ENCODE peak calls at places on chromosome 11, in eight cellular contexts. One of them, this sample, is unnamed.

GRCh38 chr11:11970556-11970955 is 37.9 kb downstream of the DKK3 start:
- DNase-seq in GM13977: no peak
- DNase-seq in activated effector memory CD4-positive, alpha-beta T cell treated with Interleukin-2 at 50 U/mL for 16 hours: no peak
- DNase-seq in bronchial epithelial cell: no peak
- DNase-seq in iPS DF 6.9: no peak
- DNase-seq in HT-29: no peak
- DNase-seq in T-helper 1 cell: no peak
- DNase-seq in LoVo: no peak
- DNase-seq in this sample: no peak

GRCh38 chr11:69644071-69644961 is 3.4 kb downstream of the CCND1 start:
- DNase-seq in iPS DF 6.9: no peak
- DNase-seq in bronchial epithelial cell: no peak
- DNase-seq in GM13977: no peak
- DNase-seq in activated effector memory CD4-positive, alpha-beta T cell treated with Interleukin-2 at 50 U/mL for 16 hours: no peak
- DNase-seq in T-helper 1 cell: no peak
- DNase-seq in LoVo: no peak
- DNase-seq in HT-29: peak
- DNase-seq in this sample: peak

GRCh38 chr11:109937968-109938367 is 155.2 kb upstream of the ZC3H12C start:
- DNase-seq in activated effector memory CD4-positive, alpha-beta T cell treated with Interleukin-2 at 50 U/mL for 16 hours: no peak
- DNase-seq in HT-29: no peak
- DNase-seq in T-helper 1 cell: no peak
- DNase-seq in LoVo: no peak
- DNase-seq in bronchial epithelial cell: no peak
- DNase-seq in iPS DF 6.9: no peak
- DNase-seq in GM13977: no peak
- DNase-seq in this sample: no peak

GRCh38 chr11:110432713-110433392 is 3.1 kb downstream of the FDX1 start:
- DNase-seq in bronchial epithelial cell: peak
- DNase-seq in GM13977: no peak
- DNase-seq in iPS DF 6.9: no peak
- DNase-seq in activated effector memory CD4-positive, alpha-beta T cell treated with Interleukin-2 at 50 U/mL for 16 hours: no peak
- DNase-seq in LoVo: no peak
- DNase-seq in HT-29: no peak
- DNase-seq in T-helper 1 cell: no peak
- DNase-seq in this sample: no peak

GRCh38 chr11:60492488-60493009 is at the start of gene MS4A12:
- DNase-seq in GM13977: no peak
- DNase-seq in HT-29: no peak
- DNase-seq in activated effector memory CD4-positive, alpha-beta T cell treated with Interleukin-2 at 50 U/mL for 16 hours: no peak
- DNase-seq in T-helper 1 cell: no peak
- DNase-seq in LoVo: no peak
- DNase-seq in iPS DF 6.9: no peak
- DNase-seq in bronchial epithelial cell: no peak
- DNase-seq in this sample: no peak

GRCh38 chr11:57357827-57358226 is 19.7 kb downstream of the P2RX3 start:
- DNase-seq in bronchial epithelial cell: no peak
- DNase-seq in activated effector memory CD4-positive, alpha-beta T cell treated with Interleukin-2 at 50 U/mL for 16 hours: no peak
- DNase-seq in iPS DF 6.9: no peak
- DNase-seq in HT-29: no peak
- DNase-seq in T-helper 1 cell: no peak
- DNase-seq in GM13977: no peak
- DNase-seq in LoVo: no peak
- DNase-seq in this sample: no peak

GRCh38 chr11:2109541-2110019 is 29.6 kb downstream of the IGF2 start:
- DNase-seq in LoVo: no peak
- DNase-seq in activated effector memory CD4-positive, alpha-beta T cell treated with Interleukin-2 at 50 U/mL for 16 hours: no peak
- DNase-seq in GM13977: no peak
- DNase-seq in HT-29: no peak
- DNase-seq in bronchial epithelial cell: no peak
- DNase-seq in iPS DF 6.9: no peak
- DNase-seq in T-helper 1 cell: no peak
- DNase-seq in this sample: no peak

GRCh38 chr11:2104524-2105440 is 34.4 kb downstream of the IGF2 start:
- DNase-seq in GM13977: no peak
- DNase-seq in T-helper 1 cell: no peak
- DNase-seq in HT-29: no peak
- DNase-seq in LoVo: no peak
- DNase-seq in iPS DF 6.9: no peak
- DNase-seq in bronchial epithelial cell: no peak
- DNase-seq in activated effector memory CD4-positive, alpha-beta T cell treated with Interleukin-2 at 50 U/mL for 16 hours: no peak
- DNase-seq in this sample: no peak

GRCh38 chr11:128422576-128423370 is 164.6 kb downstream of the ETS1 start:
- DNase-seq in T-helper 1 cell: peak
- DNase-seq in activated effector memory CD4-positive, alpha-beta T cell treated with Interleukin-2 at 50 U/mL for 16 hours: peak
- DNase-seq in iPS DF 6.9: no peak
- DNase-seq in GM13977: no peak
- DNase-seq in HT-29: no peak
- DNase-seq in bronchial epithelial cell: no peak
- DNase-seq in LoVo: no peak
- DNase-seq in this sample: no peak

GRCh38 chr11:100681064-100681502 is 6.0 kb upstream of the ARHGAP42 start:
- DNase-seq in bronchial epithelial cell: peak
- DNase-seq in HT-29: peak
- DNase-seq in GM13977: peak
- DNase-seq in activated effector memory CD4-positive, alpha-beta T cell treated with Interleukin-2 at 50 U/mL for 16 hours: no peak
- DNase-seq in LoVo: peak
- DNase-seq in iPS DF 6.9: no peak
- DNase-seq in T-helper 1 cell: no peak
- DNase-seq in this sample: no peak

GRCh38 chr11:118437736-118438125 is 1.4 kb downstream of the KMT2A start:
- DNase-seq in HT-29: peak
- DNase-seq in activated effector memory CD4-positive, alpha-beta T cell treated with Interleukin-2 at 50 U/mL for 16 hours: peak
- DNase-seq in iPS DF 6.9: no peak
- DNase-seq in bronchial epithelial cell: no peak
- DNase-seq in T-helper 1 cell: peak
- DNase-seq in GM13977: no peak
- DNase-seq in LoVo: no peak
- DNase-seq in this sample: no peak

GRCh38 chr11:35815556-35816315 is 128.1 kb upstream of the LDLRAD3 start:
- DNase-seq in activated effector memory CD4-positive, alpha-beta T cell treated with Interleukin-2 at 50 U/mL for 16 hours: no peak
- DNase-seq in bronchial epithelial cell: no peak
- DNase-seq in GM13977: no peak
- DNase-seq in T-helper 1 cell: no peak
- DNase-seq in LoVo: no peak
- DNase-seq in iPS DF 6.9: no peak
- DNase-seq in HT-29: no peak
- DNase-seq in this sample: no peak

GRCh38 chr11:10233581-10233980 is 60.4 kb downstream of the SBF2 start:
- DNase-seq in activated effector memory CD4-positive, alpha-beta T cell treated with Interleukin-2 at 50 U/mL for 16 hours: no peak
- DNase-seq in GM13977: no peak
- DNase-seq in HT-29: peak
- DNase-seq in bronchial epithelial cell: peak
- DNase-seq in LoVo: no peak
- DNase-seq in T-helper 1 cell: no peak
- DNase-seq in iPS DF 6.9: no peak
- DNase-seq in this sample: no peak

GRCh38 chr11:2261436-2262230 is 8.8 kb downstream of the ASCL2 start:
- DNase-seq in bronchial epithelial cell: no peak
- DNase-seq in activated effector memory CD4-positive, alpha-beta T cell treated with Interleukin-2 at 50 U/mL for 16 hours: no peak
- DNase-seq in iPS DF 6.9: no peak
- DNase-seq in HT-29: no peak
- DNase-seq in GM13977: no peak
- DNase-seq in LoVo: no peak
- DNase-seq in T-helper 1 cell: no peak
- DNase-seq in this sample: no peak

GRCh38 chr11:11157201-11157600 is 195.8 kb downstream of the CSNK2A3 start:
- DNase-seq in HT-29: peak
- DNase-seq in GM13977: peak
- DNase-seq in bronchial epithelial cell: peak
- DNase-seq in LoVo: no peak
- DNase-seq in activated effector memory CD4-positive, alpha-beta T cell treated with Interleukin-2 at 50 U/mL for 16 hours: peak
- DNase-seq in iPS DF 6.9: peak
- DNase-seq in T-helper 1 cell: peak
- DNase-seq in this sample: peak

GRCh38 chr11:113363406-113363805 is 24.2 kb upstream of the ANKK1 start:
- DNase-seq in LoVo: no peak
- DNase-seq in iPS DF 6.9: no peak
- DNase-seq in activated effector memory CD4-positive, alpha-beta T cell treated with Interleukin-2 at 50 U/mL for 16 hours: no peak
- DNase-seq in GM13977: no peak
- DNase-seq in HT-29: no peak
- DNase-seq in bronchial epithelial cell: peak
- DNase-seq in T-helper 1 cell: no peak
- DNase-seq in this sample: no peak

GRCh38 chr11:73240190-73240781 is 22.2 kb downstream of the P2RY2 start:
- DNase-seq in activated effector memory CD4-positive, alpha-beta T cell treated with Interleukin-2 at 50 U/mL for 16 hours: no peak
- DNase-seq in T-helper 1 cell: no peak
- DNase-seq in LoVo: no peak
- DNase-seq in bronchial epithelial cell: peak
- DNase-seq in GM13977: no peak
- DNase-seq in iPS DF 6.9: no peak
- DNase-seq in HT-29: no peak
- DNase-seq in this sample: peak

GRCh38 chr11:12717851-12718291 is 43.6 kb downstream of the TEAD1 start:
- DNase-seq in activated effector memory CD4-positive, alpha-beta T cell treated with Interleukin-2 at 50 U/mL for 16 hours: no peak
- DNase-seq in bronchial epithelial cell: no peak
- DNase-seq in iPS DF 6.9: no peak
- DNase-seq in GM13977: peak
- DNase-seq in LoVo: no peak
- DNase-seq in HT-29: no peak
- DNase-seq in T-helper 1 cell: peak
- DNase-seq in this sample: no peak

GRCh38 chr11:64661146-64661545 is 61.9 kb downstream of the NRXN2 start:
- DNase-seq in bronchial epithelial cell: no peak
- DNase-seq in iPS DF 6.9: no peak
- DNase-seq in LoVo: no peak
- DNase-seq in GM13977: no peak
- DNase-seq in activated effector memory CD4-positive, alpha-beta T cell treated with Interleukin-2 at 50 U/mL for 16 hours: no peak
- DNase-seq in HT-29: no peak
- DNase-seq in T-helper 1 cell: no peak
- DNase-seq in this sample: no peak

GRCh38 chr11:64870893-64871849 is 7.2 kb downstream of the EHD1 start:
- DNase-seq in T-helper 1 cell: no peak
- DNase-seq in activated effector memory CD4-positive, alpha-beta T cell treated with Interleukin-2 at 50 U/mL for 16 hours: no peak
- DNase-seq in GM13977: no peak
- DNase-seq in LoVo: no peak
- DNase-seq in HT-29: no peak
- DNase-seq in bronchial epithelial cell: no peak
- DNase-seq in iPS DF 6.9: no peak
- DNase-seq in this sample: no peak

GRCh38 chr11:2311456-2312201 is 9.8 kb downstream of the TSPAN32 start:
- DNase-seq in iPS DF 6.9: no peak
- DNase-seq in bronchial epithelial cell: no peak
- DNase-seq in GM13977: no peak
- DNase-seq in HT-29: no peak
- DNase-seq in T-helper 1 cell: no peak
- DNase-seq in LoVo: no peak
- DNase-seq in activated effector memory CD4-positive, alpha-beta T cell treated with Interleukin-2 at 50 U/mL for 16 hours: no peak
- DNase-seq in this sample: no peak

GRCh38 chr11:625636-626319 is 1.0 kb upstream of the CDHR5 start:
- DNase-seq in HT-29: no peak
- DNase-seq in iPS DF 6.9: no peak
- DNase-seq in activated effector memory CD4-positive, alpha-beta T cell treated with Interleukin-2 at 50 U/mL for 16 hours: no peak
- DNase-seq in T-helper 1 cell: no peak
- DNase-seq in bronchial epithelial cell: no peak
- DNase-seq in LoVo: no peak
- DNase-seq in GM13977: no peak
- DNase-seq in this sample: no peak

GRCh38 chr11:60563553-60564235 is 48.5 kb downstream of the MS4A13 start:
- DNase-seq in activated effector memory CD4-positive, alpha-beta T cell treated with Interleukin-2 at 50 U/mL for 16 hours: no peak
- DNase-seq in HT-29: no peak
- DNase-seq in GM13977: no peak
- DNase-seq in LoVo: peak
- DNase-seq in T-helper 1 cell: no peak
- DNase-seq in bronchial epithelial cell: peak
- DNase-seq in iPS DF 6.9: peak
- DNase-seq in this sample: no peak

GRCh38 chr11:60288531-60288930 is 8.1 kb downstream of the MS4A4A start:
- DNase-seq in LoVo: no peak
- DNase-seq in HT-29: no peak
- DNase-seq in bronchial epithelial cell: no peak
- DNase-seq in activated effector memory CD4-positive, alpha-beta T cell treated with Interleukin-2 at 50 U/mL for 16 hours: no peak
- DNase-seq in GM13977: no peak
- DNase-seq in iPS DF 6.9: no peak
- DNase-seq in T-helper 1 cell: no peak
- DNase-seq in this sample: no peak

GRCh38 chr11:120324932-120325810 is at the start of gene TLCD5:
- DNase-seq in LoVo: peak
- DNase-seq in GM13977: peak
- DNase-seq in HT-29: no peak
- DNase-seq in bronchial epithelial cell: no peak
- DNase-seq in activated effector memory CD4-positive, alpha-beta T cell treated with Interleukin-2 at 50 U/mL for 16 hours: no peak
- DNase-seq in iPS DF 6.9: peak
- DNase-seq in T-helper 1 cell: peak
- DNase-seq in this sample: peak

GRCh38 chr11:109040303-109040702 is 375.4 kb downstream of the DDX10 start:
- DNase-seq in T-helper 1 cell: no peak
- DNase-seq in iPS DF 6.9: peak
- DNase-seq in bronchial epithelial cell: no peak
- DNase-seq in HT-29: peak
- DNase-seq in activated effector memory CD4-positive, alpha-beta T cell treated with Interleukin-2 at 50 U/mL for 16 hours: no peak
- DNase-seq in GM13977: no peak
- DNase-seq in LoVo: no peak
- DNase-seq in this sample: no peak

GRCh38 chr11:75031771-75032549 is 43.2 kb downstream of the NEU3 start:
- DNase-seq in LoVo: peak
- DNase-seq in GM13977: peak
- DNase-seq in T-helper 1 cell: peak
- DNase-seq in HT-29: peak
- DNase-seq in activated effector memory CD4-positive, alpha-beta T cell treated with Interleukin-2 at 50 U/mL for 16 hours: peak
- DNase-seq in bronchial epithelial cell: peak
- DNase-seq in iPS DF 6.9: peak
- DNase-seq in this sample: peak

GRCh38 chr11:10932976-10933375 is 75.1 kb upstream of the ZBED5 start:
- DNase-seq in activated effector memory CD4-positive, alpha-beta T cell treated with Interleukin-2 at 50 U/mL for 16 hours: no peak
- DNase-seq in bronchial epithelial cell: no peak
- DNase-seq in GM13977: no peak
- DNase-seq in HT-29: no peak
- DNase-seq in iPS DF 6.9: no peak
- DNase-seq in LoVo: no peak
- DNase-seq in T-helper 1 cell: no peak
- DNase-seq in this sample: no peak

GRCh38 chr11:119759324-119759723 is 30.3 kb upstream of the NECTIN1 start:
- DNase-seq in LoVo: peak
- DNase-seq in GM13977: no peak
- DNase-seq in HT-29: no peak
- DNase-seq in T-helper 1 cell: no peak
- DNase-seq in iPS DF 6.9: no peak
- DNase-seq in bronchial epithelial cell: peak
- DNase-seq in activated effector memory CD4-positive, alpha-beta T cell treated with Interleukin-2 at 50 U/mL for 16 hours: no peak
- DNase-seq in this sample: no peak

GRCh38 chr11:130945945-130946344 is 29.7 kb upstream of the SNX19 start:
- DNase-seq in bronchial epithelial cell: peak
- DNase-seq in HT-29: no peak
- DNase-seq in T-helper 1 cell: no peak
- DNase-seq in activated effector memory CD4-positive, alpha-beta T cell treated with Interleukin-2 at 50 U/mL for 16 hours: no peak
- DNase-seq in iPS DF 6.9: no peak
- DNase-seq in LoVo: no peak
- DNase-seq in GM13977: no peak
- DNase-seq in this sample: no peak

GRCh38 chr11:102576350-102576749 is 45.8 kb upstream of the MMP7 start:
- DNase-seq in T-helper 1 cell: no peak
- DNase-seq in activated effector memory CD4-positive, alpha-beta T cell treated with Interleukin-2 at 50 U/mL for 16 hours: no peak
- DNase-seq in LoVo: no peak
- DNase-seq in GM13977: no peak
- DNase-seq in bronchial epithelial cell: no peak
- DNase-seq in HT-29: peak
- DNase-seq in iPS DF 6.9: no peak
- DNase-seq in this sample: no peak

GRCh38 chr11:103803062-103803461 is 233.4 kb upstream of the DDI1 start:
- DNase-seq in HT-29: no peak
- DNase-seq in GM13977: no peak
- DNase-seq in bronchial epithelial cell: no peak
- DNase-seq in LoVo: no peak
- DNase-seq in iPS DF 6.9: no peak
- DNase-seq in activated effector memory CD4-positive, alpha-beta T cell treated with Interleukin-2 at 50 U/mL for 16 hours: no peak
- DNase-seq in T-helper 1 cell: no peak
- DNase-seq in this sample: no peak

GRCh38 chr11:44333271-44334218 is 23.6 kb upstream of the ALX4 start:
- DNase-seq in iPS DF 6.9: no peak
- DNase-seq in activated effector memory CD4-positive, alpha-beta T cell treated with Interleukin-2 at 50 U/mL for 16 hours: no peak
- DNase-seq in T-helper 1 cell: no peak
- DNase-seq in GM13977: no peak
- DNase-seq in bronchial epithelial cell: peak
- DNase-seq in HT-29: no peak
- DNase-seq in LoVo: peak
- DNase-seq in this sample: no peak

GRCh38 chr11:1563697-1564534 is 8.2 kb downstream of the DUSP8 start:
- DNase-seq in iPS DF 6.9: no peak
- DNase-seq in T-helper 1 cell: no peak
- DNase-seq in GM13977: no peak
- DNase-seq in bronchial epithelial cell: no peak
- DNase-seq in LoVo: no peak
- DNase-seq in HT-29: no peak
- DNase-seq in activated effector memory CD4-positive, alpha-beta T cell treated with Interleukin-2 at 50 U/mL for 16 hours: no peak
- DNase-seq in this sample: peak